ENCODE peak calls at places on chromosomes 11 and 22, in ten cellular contexts. W, U, F, N, M, K, R, O, I and L are unnamed samples.

GRCh38 chr11:19673924-19674390 is 38.7 kb upstream of the NAV2 start:
- DNase-seq in W (no peak), U (no peak), F (no peak), N (peak; percentile 49), M (peak; percentile 97), K (no peak), R (no peak), O (no peak), I (no peak), L (no peak)

GRCh38 chr11:57513911-57514537 is 1.5 kb downstream of the SLC43A1 start:
- DNase-seq in W (no peak), U (no peak), F (peak; percentile 58), N (peak; percentile 57), M (peak; percentile 81), K (peak; percentile 32), R (no peak), O (peak; percentile 43), I (no peak), L (peak; percentile 21)

GRCh38 chr11:2363130-2363529 is 14.0 kb upstream of the CD81 start:
- DNase-seq in W (no peak), U (no peak), F (no peak), N (no peak), M (no peak), K (no peak), R (no peak), O (no peak), I (no peak), L (no peak)

GRCh38 chr22:50308986-50309600 is 1.6 kb upstream of the PLXNB2 start:
- DNase-seq in W (no peak), U (no peak), F (no peak), N (no peak), M (no peak), K (no peak), R (no peak), O (no peak), I (no peak), L (no peak)

GRCh38 chr22:41352058-41352457 is 29.7 kb upstream of the TEF start:
- DNase-seq in W (peak; percentile 39), U (peak; percentile 6), F (no peak), N (no peak), M (peak; percentile 65), K (no peak), R (no peak), O (no peak), I (no peak), L (no peak)

GRCh38 chr11:48244804-48245203 is at the start of gene OR4X2:
- DNase-seq in W (no peak), U (no peak), F (no peak), N (no peak), M (no peak), K (no peak), R (no peak), O (no peak), I (no peak), L (no peak)

GRCh38 chr11:43941257-43941879 is 1.1 kb upstream of the C11orf96 start:
- DNase-seq in W (no peak), U (no peak), F (no peak), N (no peak), M (peak; percentile 65), K (no peak), R (no peak), O (no peak), I (no peak), L (no peak)

GRCh38 chr11:31422703-31423102 is 53.0 kb downstream of the DNAJC24 start:
- DNase-seq in W (no peak), U (no peak), F (no peak), N (no peak), M (no peak), K (no peak), R (no peak), O (no peak), I (no peak), L (no peak)

GRCh38 chr11:86606849-86607481 is 65.5 kb downstream of the ME3 start:
- DNase-seq in W (no peak), U (no peak), F (no peak), N (no peak), M (no peak), K (no peak), R (no peak), O (no peak), I (no peak), L (no peak)
- TF ChIP-seq CTCF in W (peak; percentile 24), U (no peak), F (no peak), N (no peak), M (no peak), K (no peak), R (no peak), O (no peak), I (peak; percentile 18), L (no peak)

GRCh38 chr11:78472382-78472781 is 54.8 kb upstream of the GAB2 start:
- DNase-seq in W (no peak), U (no peak), F (no peak), N (no peak), M (no peak), K (no peak), R (no peak), O (no peak), I (no peak), L (no peak)
- TF ChIP-seq CTCF in W (no peak), U (no peak), F (no peak), N (no peak), M (no peak), K (no peak), R (no peak), O (no peak), I (no peak), L (no peak)

GRCh38 chr11:3642071-3642951 is 519 bp upstream of the ART5 start:
- DNase-seq in W (peak; percentile 39), U (peak; percentile 72), F (peak; percentile 58), N (peak; percentile 98), M (peak; percentile 88), K (peak; percentile 87), R (peak; percentile 59), O (peak; percentile 80), I (peak; percentile 26), L (peak; percentile 84)
- TF ChIP-seq CTCF in W (no peak), U (no peak), F (no peak), N (no peak), M (no peak), K (no peak), R (no peak), O (no peak), I (no peak), L (no peak)

GRCh38 chr22:37498289-37498909 is 12.2 kb upstream of the MFNG start:
- DNase-seq in W (no peak), U (no peak), F (no peak), N (peak; percentile 92), M (no peak), K (peak; percentile 73), R (peak; percentile 47), O (peak; percentile 71), I (no peak), L (peak; percentile 47)
- TF ChIP-seq CTCF in W (peak; percentile 15), U (no peak), F (no peak), N (peak; percentile 89), M (no peak), K (peak; percentile 80), R (peak; percentile 67), O (peak; percentile 57), I (peak; percentile 17), L (peak; percentile 67)

GRCh38 chr11:34438529-34439507 is at the start of gene CAT:
- DNase-seq in W (peak; percentile 86), U (peak; percentile 94), F (peak; percentile 97), N (no peak), M (peak; percentile 99), K (peak; percentile 95), R (peak; percentile 97), O (peak; percentile 98), I (peak; percentile 94), L (peak; percentile 94)
- TF ChIP-seq CTCF in W (no peak), U (no peak), F (no peak), N (no peak), M (no peak), K (no peak), R (no peak), O (no peak), I (no peak), L (no peak)

GRCh38 chr11:62682518-62682917 is 3.6 kb upstream of the UBXN1 start:
- DNase-seq in W (no peak), U (no peak), F (no peak), N (no peak), M (no peak), K (no peak), R (no peak), O (no peak), I (no peak), L (no peak)

GRCh38 chr11:62688481-62688880 is 849 bp downstream of the LRRN4CL start:
- DNase-seq in W (no peak), U (no peak), F (no peak), N (no peak), M (no peak), K (no peak), R (no peak), O (no peak), I (no peak), L (no peak)

GRCh38 chr11:62689421-62690183 is at the start of gene LRRN4CL:
- DNase-seq in W (peak; percentile 91), U (no peak), F (peak; percentile 43), N (no peak), M (peak; percentile 97), K (no peak), R (no peak), O (no peak), I (peak; percentile 85), L (no peak)

DNA sequence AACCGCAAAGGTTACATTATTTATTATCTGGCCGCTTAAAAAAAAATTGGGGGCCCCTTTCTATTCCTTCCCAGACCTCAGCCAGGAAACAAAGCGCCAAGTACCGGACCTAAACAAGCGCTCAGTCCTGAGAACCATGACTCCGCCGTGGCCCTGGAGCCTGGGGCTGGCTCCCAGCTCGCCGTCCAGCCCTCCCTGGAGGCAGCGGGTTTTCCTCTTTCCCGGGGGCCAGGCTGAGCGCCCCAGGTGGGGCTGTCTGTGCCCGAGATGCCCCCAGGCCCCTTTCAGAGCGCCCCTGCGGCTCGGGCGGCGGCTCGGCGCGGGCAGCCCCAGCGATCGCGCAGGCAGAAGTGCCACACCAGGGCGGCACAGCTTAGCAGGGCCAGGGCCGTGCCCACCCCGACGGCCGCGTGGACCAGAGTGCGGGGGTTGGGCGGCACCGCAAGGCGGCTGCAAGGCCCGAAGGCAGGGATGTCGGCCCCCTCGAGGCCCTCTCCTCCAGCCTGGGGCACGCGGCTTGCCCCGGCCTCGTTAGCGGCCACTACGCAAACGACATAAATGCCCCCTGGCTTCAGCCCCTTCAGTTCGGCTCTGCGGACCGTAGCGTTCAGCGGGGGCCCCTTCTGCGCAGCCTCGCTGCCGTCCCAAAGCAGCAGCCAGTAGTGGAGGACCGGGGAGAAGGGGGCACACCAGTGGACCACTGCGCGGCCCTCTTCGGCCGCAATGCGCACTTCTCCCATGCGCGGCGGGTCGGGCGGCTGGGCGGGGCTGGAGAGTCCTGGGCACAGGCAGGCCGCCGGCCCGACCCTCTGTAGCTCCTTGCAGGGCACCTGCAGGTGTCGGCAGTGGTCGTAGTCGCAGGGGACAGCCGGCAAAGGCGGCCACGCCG is 1.6 kb downstream of the LRRN4CL start:
- DNase-seq in W (no peak), U (no peak), F (no peak), N (peak; percentile 65), M (peak; percentile 69), K (no peak), R (no peak), O (no peak), I (no peak), L (no peak)
- TF ChIP-seq CTCF in W (no peak), U (no peak), F (no peak), N (no peak), M (no peak), K (no peak), R (no peak), O (no peak), I (no peak), L (no peak)